ENCODE peak calls at places on chromosomes 2 and 18, in ten cellular contexts. V is astrocyte; Q is fibroblast of lung; H is 8988T; Y is HCEC 1CT; T is activated CD8-positive, alpha-beta memory T cell treated with anti-CD3 and anti-CD28 coated beads, Interleukin-2, amount 50 U/mL, for 4 hours; U is COR-L47; D is T-cell; W is GM10248; G is CD4-positive, alpha-beta T cell. N is an unnamed sample.

GRCh38 chr18:77088977-77089795 is 43.4 kb downstream of the MBP start:
- DNase-seq in V (no peak), Q (no peak), H (no peak), Y (no peak), T (no peak), U (no peak), D (no peak), W (no peak), G (no peak), N (no peak)

GRCh38 chr2:17969661-17970060 is 91.2 kb downstream of the KCNS3 start:
- DNase-seq in V (peak), Q (no peak), H (no peak), Y (no peak), T (no peak), U (no peak), D (no peak), W (no peak), G (no peak), N (no peak)

GRCh38 chr18:58756148-58756547 is 84.9 kb downstream of the MALT1 start:
- DNase-seq in V (no peak), Q (no peak), H (no peak), Y (no peak), T (no peak), U (no peak), D (no peak), W (no peak), G (no peak), N (no peak)

GRCh38 chr2:216142540-216142939 is 33.4 kb downstream of the XRCC5 start:
- DNase-seq in V (peak), Q (peak), H (no peak), Y (peak), T (peak), U (no peak), D (no peak), W (peak), G (no peak), N (peak)

GRCh38 chr2:30177861-30178465 is 31.2 kb downstream of the YPEL5 start:
- DNase-seq in V (no peak), Q (no peak), H (no peak), Y (peak), T (no peak), U (no peak), D (no peak), W (no peak), G (no peak), N (no peak)

GRCh38 chr2:203586696-203587095 is 51.6 kb upstream of the RAPH1 start:
- DNase-seq in V (no peak), Q (no peak), H (no peak), Y (no peak), T (no peak), U (no peak), D (no peak), W (no peak), G (no peak), N (no peak)

GRCh38 chr2:18961991-18962421 is 372.6 kb upstream of the NT5C1B start:
- DNase-seq in V (no peak), Q (no peak), H (no peak), Y (no peak), T (no peak), U (no peak), D (no peak), W (no peak), G (no peak), N (no peak)

GRCh38 chr2:74564222-74564621 is 9.7 kb downstream of the DOK1 start:
- DNase-seq in V (peak), Q (no peak), H (no peak), Y (peak), T (no peak), U (no peak), D (no peak), W (no peak), G (no peak), N (no peak)

GRCh38 chr2:148044322-148044721 is 23.4 kb downstream of the MBD5 start:
- DNase-seq in V (no peak), Q (no peak), H (no peak), Y (no peak), T (no peak), U (no peak), D (no peak), W (no peak), G (no peak), N (no peak)

GRCh38 chr2:25361261-25362048 is 19.7 kb upstream of the DNMT3A start:
- DNase-seq in V (no peak), Q (no peak), H (no peak), Y (no peak), T (no peak), U (no peak), D (no peak), W (no peak), G (no peak), N (no peak)

GRCh38 chr2:241620419-241620769 is 16.6 kb downstream of the THAP4 start:
- DNase-seq in V (peak), Q (peak), H (no peak), Y (peak), T (no peak), U (no peak), D (no peak), W (no peak), G (no peak), N (no peak)

GRCh38 chr2:206392118-206392517 is 51.2 kb upstream of the ADAM23 start:
- DNase-seq in V (peak), Q (peak), H (peak), Y (peak), T (no peak), U (peak), D (no peak), W (peak), G (no peak), N (peak)

GRCh38 chr2:190950566-190950991 is 63.4 kb downstream of the STAT1 start:
- DNase-seq in V (no peak), Q (no peak), H (no peak), Y (no peak), T (no peak), U (no peak), D (no peak), W (no peak), G (no peak), N (no peak)

GRCh38 chr2:176172748-176173586 is 15.5 kb upstream of the HOXD1 start:
- DNase-seq in V (peak), Q (no peak), H (no peak), Y (no peak), T (no peak), U (no peak), D (no peak), W (no peak), G (no peak), N (no peak)

GRCh38 chr2:182767578-182767977 is 51.5 kb downstream of the DNAJC10 start:
- DNase-seq in V (peak), Q (peak), H (no peak), Y (peak), T (no peak), U (peak), D (no peak), W (no peak), G (no peak), N (peak)

GRCh38 chr2:74327205-74327604 is 16.0 kb downstream of the SLC4A5 start:
- DNase-seq in V (no peak), Q (no peak), H (no peak), Y (no peak), T (no peak), U (no peak), D (no peak), W (no peak), G (no peak), N (no peak)

GRCh38 chr2:135843671-135844070 is 6.7 kb upstream of the LCT start:
- DNase-seq in V (no peak), Q (no peak), H (no peak), Y (no peak), T (no peak), U (no peak), D (no peak), W (no peak), G (no peak), N (no peak)

GRCh38 chr18:3481696-3482210 is 31.8 kb downstream of the TGIF1 start:
- DNase-seq in V (no peak), Q (peak), H (peak), Y (peak), T (peak), U (no peak), D (no peak), W (peak), G (no peak), N (peak)

GRCh38 chr2:134367915-134368911 is 114.3 kb downstream of the MGAT5 start:
- DNase-seq in V (peak), Q (peak), H (no peak), Y (no peak), T (no peak), U (no peak), D (no peak), W (no peak), G (no peak), N (no peak)

GRCh38 chr2:126906781-126907180 is 8.1 kb downstream of the TEX51 start:
- DNase-seq in V (no peak), Q (no peak), H (no peak), Y (no peak), T (no peak), U (no peak), D (no peak), W (no peak), G (no peak), N (no peak)

GRCh38 chr2:88074854-88075292 is 7.2 kb downstream of the SMYD1 start:
- DNase-seq in V (peak), Q (peak), H (no peak), Y (peak), T (no peak), U (no peak), D (no peak), W (no peak), G (no peak), N (no peak)

GRCh38 chr18:9608728-9609127 is 5.6 kb downstream of the PPP4R1 start:
- DNase-seq in V (no peak), Q (no peak), H (no peak), Y (no peak), T (no peak), U (no peak), D (no peak), W (no peak), G (no peak), N (no peak)

GRCh38 chr2:175402591-175402990 is 221.1 kb upstream of the ATP5MC3 start:
- DNase-seq in V (no peak), Q (no peak), H (no peak), Y (no peak), T (no peak), U (peak), D (no peak), W (no peak), G (no peak), N (no peak)

GRCh38 chr2:201854221-201854801 is 48.0 kb downstream of the CDK15 start:
- DNase-seq in V (peak), Q (peak), H (no peak), Y (peak), T (no peak), U (no peak), D (no peak), W (no peak), G (no peak), N (no peak)

GRCh38 chr2:18750662-18751554 is 161.5 kb upstream of the NT5C1B start:
- DNase-seq in V (peak), Q (no peak), H (no peak), Y (peak), T (no peak), U (no peak), D (no peak), W (no peak), G (no peak), N (no peak)

GRCh38 chr2:240201861-240202260 is 61.4 kb upstream of the OTOS start:
- DNase-seq in V (no peak), Q (no peak), H (no peak), Y (no peak), T (no peak), U (no peak), D (no peak), W (no peak), G (no peak), N (no peak)

GRCh38 chr2:170332676-170333402 is 154.9 kb downstream of the MYO3B start:
- DNase-seq in V (no peak), Q (no peak), H (no peak), Y (no peak), T (no peak), U (peak), D (no peak), W (no peak), G (no peak), N (no peak)

GRCh38 chr2:85409719-85410583 is at the start of gene CAPG:
- DNase-seq in V (no peak), Q (no peak), H (no peak), Y (no peak), T (peak), U (no peak), D (no peak), W (peak), G (no peak), N (peak)

GRCh38 chr2:28567076-28567471 is 71.2 kb downstream of the PLB1 start:
- DNase-seq in V (no peak), Q (no peak), H (no peak), Y (no peak), T (peak), U (peak), D (no peak), W (peak), G (no peak), N (peak)

GRCh38 chr18:67509711-67510110 is 6.8 kb downstream of the DSEL start:
- DNase-seq in V (peak), Q (peak), H (no peak), Y (peak), T (no peak), U (no peak), D (no peak), W (no peak), G (no peak), N (no peak)

GRCh38 chr2:44268259-44268649 is 7.0 kb upstream of the SLC3A1 start:
- DNase-seq in V (peak), Q (peak), H (no peak), Y (peak), T (no peak), U (no peak), D (no peak), W (no peak), G (no peak), N (no peak)